ENCODE peak calls at places on chromosomes 6 and 20, in eight cellular contexts. L, H, E, M, P, W, I and T are unnamed samples.
A peak's percentile ranks its signal among the peaks of the same experiment; 100 is the strongest.

GRCh38 chr6:169692516-169692915 is 9.3 kb downstream of the WDR27 start:
- DNase-seq in L (no peak), H (no peak), E (no peak), M (no peak), P (no peak), W (no peak), I (no peak), T (no peak)

GRCh38 chr6:137271245-137272183 is 52.3 kb upstream of the IFNGR1 start:
- DNase-seq in L (no peak), H (peak; percentile 71), E (no peak), M (peak; percentile 26), P (no peak), W (no peak), I (no peak), T (no peak)

GRCh38 chr6:7881765-7882500 is 28.7 kb downstream of the TXNDC5 start:
- DNase-seq in L (no peak), H (no peak), E (no peak), M (no peak), P (no peak), W (no peak), I (no peak), T (no peak)

GRCh38 chr6:142809947-142810346 is 135.0 kb downstream of the HIVEP2 start:
- DNase-seq in L (no peak), H (no peak), E (no peak), M (no peak), P (no peak), W (no peak), I (no peak), T (no peak)

GRCh38 chr6:81859884-81860283 is 107.4 kb upstream of the TENT5A start:
- DNase-seq in L (no peak), H (peak; percentile 33), E (peak; percentile 88), M (no peak), P (no peak), W (no peak), I (no peak), T (no peak)

GRCh38 chr6:90493332-90493731 is 93.5 kb downstream of the MAP3K7 start:
- DNase-seq in L (no peak), H (peak; percentile 32), E (no peak), M (no peak), P (no peak), W (no peak), I (no peak), T (peak; percentile 35)

GRCh38 chr6:111922454-111923297 is 49.4 kb upstream of the FYN start:
- DNase-seq in L (no peak), H (peak; percentile 75), E (no peak), M (no peak), P (no peak), W (no peak), I (peak; percentile 42), T (no peak)

GRCh38 chr20:41746635-41747034 is 128.5 kb upstream of the CHD6 start:
- DNase-seq in L (no peak), H (no peak), E (no peak), M (no peak), P (no peak), W (no peak), I (no peak), T (no peak)

GRCh38 chr6:408599-409102 is 17.1 kb downstream of the IRF4 start:
- DNase-seq in L (peak; percentile 44), H (peak; percentile 11), E (peak; percentile 81), M (no peak), P (no peak), W (no peak), I (no peak), T (no peak)

GRCh38 chr6:169321546-169321945 is 67.9 kb upstream of the THBS2 start:
- DNase-seq in L (no peak), H (no peak), E (no peak), M (no peak), P (no peak), W (no peak), I (no peak), T (no peak)

GRCh38 chr6:93549868-93550267 is 130.5 kb upstream of the EPHA7 start:
- DNase-seq in L (no peak), H (peak; percentile 4), E (no peak), M (no peak), P (no peak), W (no peak), I (no peak), T (no peak)

GRCh38 chr6:157150076-157150475 is 173.2 kb downstream of the TMEM242 start:
- DNase-seq in L (no peak), H (no peak), E (no peak), M (no peak), P (no peak), W (no peak), I (peak; percentile 84), T (no peak)

GRCh38 chr6:11702796-11703130 is 75.8 kb downstream of the ADTRP start:
- DNase-seq in L (no peak), H (no peak), E (no peak), M (no peak), P (no peak), W (no peak), I (no peak), T (no peak)

GRCh38 chr6:124441430-124441829 is 520.8 kb upstream of the RNF217 start:
- DNase-seq in L (no peak), H (no peak), E (no peak), M (no peak), P (no peak), W (no peak), I (no peak), T (peak; percentile 1)

DNA sequence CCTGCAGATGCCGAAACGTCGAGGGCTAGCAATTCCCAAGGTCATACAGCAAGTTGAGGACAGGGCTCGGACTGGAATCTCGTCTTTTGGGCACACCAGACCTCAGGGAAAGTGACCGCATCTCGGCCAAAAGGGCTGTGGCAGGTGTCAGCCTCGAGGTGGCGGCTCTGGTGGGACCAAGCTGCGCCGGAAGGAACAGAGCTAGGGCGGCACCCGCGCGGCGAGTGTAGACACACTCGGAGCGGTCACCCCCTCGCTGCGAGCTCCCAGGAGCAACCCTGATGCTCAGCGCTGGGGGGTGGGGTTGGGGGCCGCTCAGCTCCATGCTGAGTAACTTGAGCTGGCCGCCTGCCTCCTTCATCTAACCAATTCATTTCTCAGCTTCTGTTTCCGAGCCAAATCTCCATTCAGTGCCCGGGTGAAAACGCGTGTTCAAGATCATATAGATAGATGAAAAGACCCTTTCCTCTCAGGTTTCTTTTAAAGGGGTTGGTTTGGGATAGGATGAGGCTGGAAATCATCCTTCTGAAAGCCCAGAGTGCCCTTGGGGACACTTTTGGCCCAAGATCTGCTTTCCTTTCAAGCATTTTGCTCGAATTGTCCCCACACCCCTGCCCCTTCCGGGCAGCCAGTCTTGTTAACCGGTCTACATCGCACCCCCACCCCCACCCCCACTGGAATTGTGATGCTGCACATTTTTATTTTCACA is 2.3 kb upstream of the TUBB2B start:
- DNase-seq in L (peak; percentile 54), H (no peak), E (peak; percentile 64), M (peak; percentile 32), P (no peak), W (no peak), I (no peak), T (no peak)
- H3K4me3 ChIP-seq in L (peak overlapping the region; percentile 94), H (no peak overlapping the region), E (peak overlapping the region; percentile 48), M (peak overlapping the region; percentile 44), P (no peak overlapping the region), W (no peak overlapping the region), I (no peak overlapping the region), T (no peak overlapping the region)

GRCh38 chr6:31877651-31878161 is 1.1 kb downstream of the SLC44A4 start:
- DNase-seq in L (no peak), H (no peak), E (peak; percentile 16), M (no peak), P (peak; percentile 42), W (no peak), I (no peak), T (no peak)

GRCh38 chr6:31879901-31880300 is 1.1 kb upstream of the SLC44A4 start:
- DNase-seq in L (no peak), H (no peak), E (no peak), M (no peak), P (no peak), W (no peak), I (no peak), T (no peak)

GRCh38 chr6:31878222-31878621 is 575 bp downstream of the SLC44A4 start:
- DNase-seq in L (no peak), H (no peak), E (peak; percentile 12), M (no peak), P (no peak), W (no peak), I (no peak), T (no peak)

GRCh38 chr6:31880616-31881015 is 1.8 kb upstream of the SLC44A4 start:
- DNase-seq in L (no peak), H (no peak), E (no peak), M (no peak), P (no peak), W (no peak), I (no peak), T (no peak)

GRCh38 chr6:31878761-31879542 is at the start of gene SLC44A4:
- DNase-seq in L (no peak), H (no peak), E (peak; percentile 40), M (no peak), P (no peak), W (no peak), I (no peak), T (no peak)
- H3K4me3 ChIP-seq in L (no peak within 1 kb of the TSS), H (no peak within 1 kb of the TSS), E (no peak within 1 kb of the TSS), M (no peak within 1 kb of the TSS), P (peak within 1 kb of the TSS; percentile 30), W (no peak within 1 kb of the TSS), I (no peak within 1 kb of the TSS), T (peak within 1 kb of the TSS; percentile 20)

DNA sequence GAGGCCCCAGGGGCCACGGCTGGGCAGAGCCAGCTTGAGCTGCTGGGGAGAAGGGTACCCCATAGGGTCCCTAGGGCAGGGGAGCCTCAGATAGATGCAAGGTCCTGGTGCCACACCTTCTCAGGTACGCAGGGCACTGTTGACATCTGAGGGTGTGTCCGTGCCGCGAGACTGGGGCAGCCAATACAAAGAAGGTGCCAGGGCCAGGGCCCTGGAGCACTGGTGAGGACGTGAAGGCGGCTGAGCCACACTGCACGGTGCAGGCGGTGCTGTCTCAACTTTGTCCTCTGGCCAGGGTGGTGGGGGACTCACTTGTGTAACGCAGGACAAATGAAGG is 649 bp upstream of the LRRC73 start:
- DNase-seq in L (no peak), H (no peak), E (no peak), M (no peak), P (no peak), W (no peak), I (no peak), T (no peak)
- H3K4me3 ChIP-seq in L (peak overlapping the region; percentile 54), H (peak overlapping the region; percentile 50), E (no peak overlapping the region), M (no peak overlapping the region), P (peak overlapping the region; percentile 76), W (no peak overlapping the region), I (peak overlapping the region; percentile 57), T (no peak overlapping the region)

GRCh38 chr6:159948199-159948598 is 20.7 kb upstream of the IGF2R start:
- DNase-seq in L (no peak), H (no peak), E (no peak), M (no peak), P (no peak), W (no peak), I (no peak), T (no peak)

GRCh38 chr6:159943101-159943632 is 25.7 kb upstream of the IGF2R start:
- DNase-seq in L (no peak), H (peak; percentile 86), E (no peak), M (no peak), P (no peak), W (no peak), I (peak; percentile 83), T (no peak)

GRCh38 chr6:159945801-159946392 is 23.0 kb upstream of the IGF2R start:
- DNase-seq in L (no peak), H (no peak), E (no peak), M (no peak), P (no peak), W (no peak), I (no peak), T (no peak)

GRCh38 chr6:159943965-159944598 is 24.8 kb upstream of the IGF2R start:
- DNase-seq in L (no peak), H (no peak), E (no peak), M (no peak), P (no peak), W (no peak), I (no peak), T (no peak)

GRCh38 chr6:159946912-159947311 is 22.0 kb upstream of the IGF2R start:
- DNase-seq in L (no peak), H (no peak), E (no peak), M (no peak), P (no peak), W (no peak), I (no peak), T (no peak)
- H3K4me3 ChIP-seq in L (no peak overlapping the region), H (no peak overlapping the region), E (no peak overlapping the region), M (no peak overlapping the region), P (no peak overlapping the region), W (no peak overlapping the region), I (no peak overlapping the region), T (no peak overlapping the region)